ENCODE peak calls at places on chromosomes 5 and 9, in seven cellular contexts. Q is sigmoid colon; A is CD8-positive, alpha-beta memory T cell; E is body of pancreas; U is uterus; Z is stomach; R is lung. I is an unnamed sample.

GRCh38 chr9:102354041-102354440 is 615.6 kb upstream of the GRIN3A start:
- DNase-seq in Q (no peak), A (no peak), E (no peak), U (no peak), Z (no peak), R (no peak), I (no peak)

GRCh38 chr5:27911216-27911615 is 872.8 kb upstream of the CDH9 start:
- DNase-seq in Q (no peak), A (no peak), E (no peak), U (no peak), Z (no peak), R (no peak), I (no peak)

GRCh38 chr5:102663771-102664530 is 91.2 kb upstream of the PAM start:
- DNase-seq in Q (no peak), A (no peak), E (no peak), U (no peak), Z (no peak), R (no peak), I (no peak)

GRCh38 chr5:150060471-150060870 is 25.9 kb downstream of the CSF1R start:
- DNase-seq in Q (no peak), A (no peak), E (no peak), U (no peak), Z (no peak), R (no peak), I (no peak)

GRCh38 chr5:1041225-1042186 is 32.9 kb downstream of the NKD2 start:
- DNase-seq in Q (no peak), A (no peak), E (no peak), U (no peak), Z (no peak), R (no peak), I (no peak)

GRCh38 chr9:123866497-123866896 is 63.4 kb downstream of the DENND1A start:
- DNase-seq in Q (no peak), A (peak; percentile 14), E (no peak), U (no peak), Z (no peak), R (no peak), I (no peak)

GRCh38 chr9:74220327-74220726 is 276.8 kb upstream of the RORB start:
- DNase-seq in Q (no peak), A (no peak), E (no peak), U (no peak), Z (no peak), R (no peak), I (no peak)

GRCh38 chr5:139648205-139649081 is at the start of gene CXXC5:
- DNase-seq in Q (peak; percentile 92), A (peak; percentile 66), E (peak; percentile 92), U (peak; percentile 79), Z (peak; percentile 87), R (peak; percentile 81), I (no peak)

GRCh38 chr5:143014017-143014651 is 244.0 kb downstream of the ARHGAP26 start:
- DNase-seq in Q (no peak), A (no peak), E (no peak), U (no peak), Z (peak; percentile 33), R (peak; percentile 59), I (no peak)

GRCh38 chr9:112780637-112781036 is 30.1 kb downstream of the SNX30 start:
- DNase-seq in Q (no peak), A (no peak), E (no peak), U (no peak), Z (no peak), R (no peak), I (no peak)

GRCh38 chr5:3899093-3899492 is 303.5 kb downstream of the IRX1 start:
- DNase-seq in Q (no peak), A (no peak), E (no peak), U (no peak), Z (no peak), R (no peak), I (no peak)

GRCh38 chr9:22337261-22337660 is 109.4 kb upstream of the DMRTA1 start:
- DNase-seq in Q (no peak), A (no peak), E (no peak), U (no peak), Z (no peak), R (no peak), I (no peak)

GRCh38 chr5:93603191-93603590 is 20.2 kb downstream of the NR2F1 start:
- DNase-seq in Q (no peak), A (no peak), E (no peak), U (no peak), Z (no peak), R (no peak), I (no peak)

GRCh38 chr9:135804588-135805421 is 102.5 kb downstream of the CAMSAP1 start:
- DNase-seq in Q (no peak), A (no peak), E (no peak), U (no peak), Z (no peak), R (no peak), I (no peak)

GRCh38 chr5:36875051-36875788 is 1.3 kb upstream of the NIPBL start:
- DNase-seq in Q (peak; percentile 72), A (peak; percentile 43), E (peak; percentile 54), U (peak; percentile 46), Z (peak; percentile 36), R (no peak), I (peak; percentile 47)

GRCh38 chr5:71632168-71632567 is 45.0 kb downstream of the MCCC2 start:
- DNase-seq in Q (no peak), A (no peak), E (no peak), U (no peak), Z (no peak), R (no peak), I (no peak)

GRCh38 chr5:2699231-2699630 is 52.2 kb downstream of the IRX2 start:
- DNase-seq in Q (peak; percentile 40), A (no peak), E (no peak), U (no peak), Z (no peak), R (no peak), I (no peak)

GRCh38 chr5:65100846-65101678 is 332.3 kb downstream of the CWC27 start:
- DNase-seq in Q (no peak), A (no peak), E (peak; percentile 75), U (peak; percentile 34), Z (peak; percentile 49), R (peak; percentile 53), I (no peak)

GRCh38 chr5:139828207-139828895 is 32.7 kb downstream of the PSD2 start:
- DNase-seq in Q (peak; percentile 24), A (no peak), E (no peak), U (no peak), Z (no peak), R (no peak), I (no peak)

GRCh38 chr5:164500856-164501255 is 995.4 kb downstream of the MAT2B start:
- DNase-seq in Q (no peak), A (no peak), E (no peak), U (no peak), Z (no peak), R (no peak), I (no peak)

GRCh38 chr5:31918739-31919138 is 255.4 kb downstream of the GOLPH3 start:
- DNase-seq in Q (no peak), A (no peak), E (no peak), U (no peak), Z (no peak), R (no peak), I (no peak)

DNA sequence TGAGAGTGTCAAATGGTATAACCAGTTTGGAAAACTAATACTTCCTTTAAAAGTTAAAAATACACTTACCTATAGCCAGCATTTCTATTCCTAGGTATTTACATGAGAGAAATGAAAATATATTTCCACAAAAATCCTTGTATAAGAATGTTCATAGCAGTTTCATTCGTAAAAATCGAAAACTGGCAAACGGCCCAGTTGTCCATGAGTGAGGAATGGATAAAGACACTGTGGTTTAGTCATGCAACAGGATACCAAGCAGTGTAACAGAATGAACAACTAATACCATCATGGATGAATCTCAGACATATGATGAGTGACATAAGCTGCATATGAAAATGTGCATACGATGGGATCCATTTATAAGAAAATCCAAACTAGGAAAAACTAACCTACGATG is 136.7 kb downstream of the MACROH2A1 start:
- DNase-seq in Q (no peak), A (no peak), E (no peak), U (no peak), Z (no peak), R (no peak), I (no peak)
- H3K27ac ChIP-seq in Q (no peak overlapping the region), A (no peak overlapping the region), E (no peak overlapping the region), U (no peak overlapping the region), Z (no peak overlapping the region), R (no peak overlapping the region), I (no peak overlapping the region)

DNA sequence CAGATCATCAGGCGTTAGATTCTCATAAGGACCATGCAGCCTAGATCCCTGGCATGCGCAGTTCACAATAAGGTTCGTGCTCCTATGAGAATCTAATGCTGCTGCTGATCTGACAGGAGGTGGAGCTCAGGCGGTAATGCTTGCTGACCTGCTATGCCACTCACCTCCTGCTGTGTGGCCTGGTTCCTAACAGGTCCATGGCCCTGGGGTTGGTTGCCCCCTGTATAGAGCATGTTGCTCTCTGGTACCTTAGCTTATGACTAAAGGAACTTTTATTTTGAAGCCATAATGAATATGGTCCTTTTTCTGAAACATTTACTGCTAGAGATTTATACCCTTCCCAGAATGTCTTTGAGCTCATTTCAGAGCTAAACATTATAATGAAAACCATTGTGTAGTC is 3.1 kb downstream of the MAN2A1 start:
- DNase-seq in Q (no peak), A (no peak), E (peak; percentile 32), U (no peak), Z (no peak), R (no peak), I (no peak)
- H3K4me1 ChIP-seq in Q (peaks cover 47% of the 10 kb centered on the region), A (peaks cover 58% of the 10 kb centered on the region), E (peaks cover 66% of the 10 kb centered on the region), U (no peaks in the 10 kb centered on the region), Z (peaks cover 70% of the 10 kb centered on the region), R (peaks cover 10% of the 10 kb centered on the region), I (peaks cover 63% of the 10 kb centered on the region)

DNA sequence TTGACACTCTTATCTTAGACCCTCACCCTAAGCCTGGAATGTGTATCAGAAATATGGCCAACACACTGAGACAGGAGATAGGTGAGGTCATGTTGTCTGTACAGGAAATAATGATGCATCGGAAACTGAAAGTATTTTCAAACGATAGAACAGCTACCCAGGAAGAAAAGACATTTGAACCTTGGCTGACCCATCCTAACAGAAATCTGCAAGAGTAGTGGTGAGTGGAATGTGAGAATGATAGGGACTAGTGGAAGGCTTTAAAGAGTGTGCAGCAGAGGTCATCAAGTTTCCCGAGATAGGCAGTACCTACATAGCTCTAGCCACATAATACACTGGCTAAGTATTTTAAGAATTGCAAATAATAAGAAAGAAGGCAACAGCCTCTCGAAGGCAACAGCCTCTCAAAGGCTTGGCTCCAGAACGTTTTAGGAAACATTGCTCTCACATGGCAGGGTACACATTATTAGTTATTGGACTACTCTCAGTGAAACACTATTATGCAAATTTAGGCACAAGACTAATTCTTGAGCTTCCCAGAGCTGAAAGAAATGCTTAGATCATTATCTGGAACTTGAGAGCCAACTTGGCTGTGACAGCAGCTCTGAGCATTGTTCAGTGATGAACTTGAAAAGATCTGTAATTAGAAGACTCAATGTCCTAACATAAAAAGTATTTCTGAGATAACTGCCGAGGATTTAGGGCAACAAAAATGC is 133.1 kb upstream of the FBXL7 start:
- DNase-seq in Q (no peak), A (no peak), E (no peak), U (no peak), Z (no peak), R (no peak), I (no peak)
- H3K27ac ChIP-seq in Q (no peak overlapping the region), A (no peak overlapping the region), E (no peak overlapping the region), U (no peak overlapping the region), Z (no peak overlapping the region), R (peak overlapping the region; percentile 37), I (no peak overlapping the region)

DNA sequence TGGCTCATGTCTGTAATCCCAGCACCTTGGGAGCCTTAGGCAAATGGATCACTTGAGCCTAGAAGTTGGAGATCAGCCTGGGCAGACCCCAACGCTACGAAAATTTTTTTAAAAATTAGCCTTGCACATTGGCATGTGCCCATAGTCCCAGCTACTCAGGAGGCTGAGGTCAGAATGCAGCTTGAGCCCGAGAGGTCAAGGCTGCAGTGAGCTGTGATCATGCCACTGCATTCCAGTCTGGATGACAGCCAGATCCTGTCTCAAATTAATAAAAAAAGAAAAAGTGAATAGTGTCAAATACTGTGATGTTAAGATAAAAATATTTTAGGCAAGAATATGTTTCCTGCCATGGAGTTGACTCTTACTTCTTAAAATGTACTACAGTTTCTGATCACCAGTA is 5.3 kb downstream of the FBN2 start:
- DNase-seq in Q (no peak), A (no peak), E (no peak), U (no peak), Z (no peak), R (no peak), I (no peak)
- H3K4me1 ChIP-seq in Q (peaks cover 14% of the 10 kb centered on the region), A (no peaks in the 10 kb centered on the region), E (peaks cover 12% of the 10 kb centered on the region), U (peaks cover 7% of the 10 kb centered on the region), Z (peaks cover 17% of the 10 kb centered on the region), R (peaks cover 5% of the 10 kb centered on the region), I (no peaks in the 10 kb centered on the region)